ENCODE peak calls at places on chromosomes 5 and 9, in seven cellular contexts. One of them, this sample, is unnamed.
A peak's percentile ranks its signal among the peaks of the same experiment; 100 is the strongest.

GRCh38 chr5:74401566-74402320 is 238.8 kb downstream of the ENC1 start:
- DNase-seq in OCI-LY7: no peak
- DNase-seq in omental fat pad: no peak
- DNase-seq in thoracic aorta: no peak
- DNase-seq in upper lobe of right lung: no peak
- DNase-seq in HFFc6: no peak
- DNase-seq in endothelial cell: no peak
- DNase-seq in this sample: no peak

GRCh38 chr9:91426123-91426745 is 2.6 kb upstream of the NFIL3 start:
- DNase-seq in OCI-LY7: peak; percentile 73
- DNase-seq in omental fat pad: no peak
- DNase-seq in thoracic aorta: no peak
- DNase-seq in upper lobe of right lung: no peak
- DNase-seq in HFFc6: peak; percentile 55
- DNase-seq in endothelial cell: no peak
- DNase-seq in this sample: no peak

GRCh38 chr5:1391691-1392090 is 46.8 kb upstream of the CLPTM1L start:
- DNase-seq in OCI-LY7: no peak
- DNase-seq in omental fat pad: no peak
- DNase-seq in thoracic aorta: no peak
- DNase-seq in upper lobe of right lung: no peak
- DNase-seq in HFFc6: no peak
- DNase-seq in endothelial cell: no peak
- DNase-seq in this sample: no peak

GRCh38 chr5:178328826-178329225 is 96.2 kb upstream of the PHYKPL start:
- DNase-seq in OCI-LY7: no peak
- DNase-seq in omental fat pad: no peak
- DNase-seq in thoracic aorta: no peak
- DNase-seq in upper lobe of right lung: peak; percentile 19
- DNase-seq in HFFc6: no peak
- DNase-seq in endothelial cell: no peak
- DNase-seq in this sample: no peak

GRCh38 chr5:156201793-156202388 is 125.1 kb upstream of the SGCD start:
- DNase-seq in OCI-LY7: no peak
- DNase-seq in omental fat pad: no peak
- DNase-seq in thoracic aorta: no peak
- DNase-seq in upper lobe of right lung: no peak
- DNase-seq in HFFc6: no peak
- DNase-seq in endothelial cell: no peak
- DNase-seq in this sample: no peak

GRCh38 chr9:124818431-124819281 is 34.6 kb upstream of the WDR38 start:
- DNase-seq in OCI-LY7: peak; percentile 62
- DNase-seq in omental fat pad: no peak
- DNase-seq in thoracic aorta: no peak
- DNase-seq in upper lobe of right lung: no peak
- DNase-seq in HFFc6: peak; percentile 57
- DNase-seq in endothelial cell: no peak
- DNase-seq in this sample: no peak

GRCh38 chr5:144004146-144004545 is 166.3 kb downstream of the YIPF5 start:
- DNase-seq in OCI-LY7: no peak
- DNase-seq in omental fat pad: no peak
- DNase-seq in thoracic aorta: no peak
- DNase-seq in upper lobe of right lung: no peak
- DNase-seq in HFFc6: no peak
- DNase-seq in endothelial cell: no peak
- DNase-seq in this sample: no peak

GRCh38 chr5:78716221-78716620 is 67.6 kb upstream of the LHFPL2 start:
- DNase-seq in OCI-LY7: peak; percentile 14
- DNase-seq in omental fat pad: no peak
- DNase-seq in thoracic aorta: no peak
- DNase-seq in upper lobe of right lung: no peak
- DNase-seq in HFFc6: peak; percentile 61
- DNase-seq in endothelial cell: no peak
- DNase-seq in this sample: no peak

GRCh38 chr9:83979812-83980394 is at the start of gene HNRNPK:
- DNase-seq in OCI-LY7: peak; percentile 99
- DNase-seq in omental fat pad: peak; percentile 96
- DNase-seq in thoracic aorta: peak; percentile 93
- DNase-seq in upper lobe of right lung: peak; percentile 100
- DNase-seq in HFFc6: peak; percentile 99
- DNase-seq in endothelial cell: peak; percentile 99
- DNase-seq in this sample: peak; percentile 100

GRCh38 chr5:159099049-159099760 is 511 bp downstream of the EBF1 start:
- DNase-seq in OCI-LY7: peak; percentile 90
- DNase-seq in omental fat pad: no peak
- DNase-seq in thoracic aorta: no peak
- DNase-seq in upper lobe of right lung: peak; percentile 66
- DNase-seq in HFFc6: peak; percentile 34
- DNase-seq in endothelial cell: peak; percentile 65
- DNase-seq in this sample: no peak

GRCh38 chr5:59790399-59791130 is 103.0 kb downstream of the PDE4D start:
- DNase-seq in OCI-LY7: peak; percentile 53
- DNase-seq in omental fat pad: no peak
- DNase-seq in thoracic aorta: no peak
- DNase-seq in upper lobe of right lung: no peak
- DNase-seq in HFFc6: no peak
- DNase-seq in endothelial cell: no peak
- DNase-seq in this sample: no peak

GRCh38 chr9:135484460-135485277 is 5.1 kb downstream of the PPP1R26 start:
- DNase-seq in OCI-LY7: no peak
- DNase-seq in omental fat pad: no peak
- DNase-seq in thoracic aorta: no peak
- DNase-seq in upper lobe of right lung: no peak
- DNase-seq in HFFc6: no peak
- DNase-seq in endothelial cell: no peak
- DNase-seq in this sample: no peak

GRCh38 chr9:113853333-113853732 is 22.8 kb upstream of the ZNF618 start:
- DNase-seq in OCI-LY7: peak; percentile 24
- DNase-seq in omental fat pad: no peak
- DNase-seq in thoracic aorta: no peak
- DNase-seq in upper lobe of right lung: no peak
- DNase-seq in HFFc6: no peak
- DNase-seq in endothelial cell: no peak
- DNase-seq in this sample: no peak
- TF ChIP-seq CTCF in OCI-LY7: peak; percentile 71
- TF ChIP-seq CTCF in omental fat pad: no peak
- TF ChIP-seq CTCF in thoracic aorta: no peak
- TF ChIP-seq CTCF in upper lobe of right lung: peak; percentile 53
- TF ChIP-seq CTCF in HFFc6: peak; percentile 75
- TF ChIP-seq CTCF in endothelial cell: no peak
- TF ChIP-seq CTCF in this sample: no peak

GRCh38 chr9:131018621-131019020 is 9.6 kb downstream of the LAMC3 start:
- DNase-seq in OCI-LY7: no peak
- DNase-seq in omental fat pad: no peak
- DNase-seq in thoracic aorta: no peak
- DNase-seq in upper lobe of right lung: no peak
- DNase-seq in HFFc6: no peak
- DNase-seq in endothelial cell: no peak
- DNase-seq in this sample: no peak
- TF ChIP-seq CTCF in OCI-LY7: peak; percentile 39
- TF ChIP-seq CTCF in omental fat pad: no peak
- TF ChIP-seq CTCF in thoracic aorta: no peak
- TF ChIP-seq CTCF in upper lobe of right lung: no peak
- TF ChIP-seq CTCF in HFFc6: peak; percentile 50
- TF ChIP-seq CTCF in endothelial cell: peak; percentile 32
- TF ChIP-seq CTCF in this sample: no peak

DNA sequence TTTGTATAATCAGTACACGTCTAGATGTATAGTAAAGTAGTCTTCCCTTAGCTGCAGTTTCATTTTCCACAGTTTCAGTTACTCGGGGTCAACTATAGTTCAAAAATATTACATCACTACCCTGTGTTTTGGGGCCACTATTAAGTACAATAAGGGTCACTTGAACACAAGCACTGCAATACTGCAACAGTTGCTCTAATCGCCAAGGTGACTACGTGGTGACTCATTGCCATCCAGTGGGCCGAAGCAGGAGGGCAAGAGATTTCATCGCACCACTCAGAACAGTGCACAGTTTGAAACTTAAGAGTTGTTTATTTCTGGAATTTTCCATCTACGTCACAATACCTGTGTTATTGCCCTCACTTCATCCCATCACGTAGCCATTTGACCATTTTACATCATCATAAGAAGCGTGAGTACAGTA is at the start of gene ARL14EPL:
- DNase-seq in OCI-LY7: no peak
- DNase-seq in omental fat pad: peak; percentile 27
- DNase-seq in thoracic aorta: peak; percentile 9
- DNase-seq in upper lobe of right lung: peak; percentile 66
- DNase-seq in HFFc6: peak; percentile 76
- DNase-seq in endothelial cell: no peak
- DNase-seq in this sample: no peak
- TF ChIP-seq CTCF in OCI-LY7: no peak
- TF ChIP-seq CTCF in omental fat pad: no peak
- TF ChIP-seq CTCF in thoracic aorta: peak; percentile 31
- TF ChIP-seq CTCF in upper lobe of right lung: peak; percentile 33
- TF ChIP-seq CTCF in HFFc6: peak; percentile 55
- TF ChIP-seq CTCF in endothelial cell: no peak
- TF ChIP-seq CTCF in this sample: no peak

GRCh38 chr5:169956756-169957155 is 23.5 kb downstream of the INSYN2B start:
- DNase-seq in OCI-LY7: no peak
- DNase-seq in omental fat pad: no peak
- DNase-seq in thoracic aorta: no peak
- DNase-seq in upper lobe of right lung: no peak
- DNase-seq in HFFc6: no peak
- DNase-seq in endothelial cell: no peak
- DNase-seq in this sample: no peak

GRCh38 chr5:169960659-169961058 is 19.6 kb downstream of the INSYN2B start:
- DNase-seq in OCI-LY7: no peak
- DNase-seq in omental fat pad: no peak
- DNase-seq in thoracic aorta: no peak
- DNase-seq in upper lobe of right lung: no peak
- DNase-seq in HFFc6: no peak
- DNase-seq in endothelial cell: no peak
- DNase-seq in this sample: no peak

GRCh38 chr5:169954786-169955185 is 25.5 kb downstream of the INSYN2B start:
- DNase-seq in OCI-LY7: no peak
- DNase-seq in omental fat pad: no peak
- DNase-seq in thoracic aorta: no peak
- DNase-seq in upper lobe of right lung: no peak
- DNase-seq in HFFc6: no peak
- DNase-seq in endothelial cell: no peak
- DNase-seq in this sample: no peak

GRCh38 chr5:169950333-169950732 is 30.0 kb downstream of the INSYN2B start:
- DNase-seq in OCI-LY7: no peak
- DNase-seq in omental fat pad: no peak
- DNase-seq in thoracic aorta: no peak
- DNase-seq in upper lobe of right lung: no peak
- DNase-seq in HFFc6: no peak
- DNase-seq in endothelial cell: no peak
- DNase-seq in this sample: no peak

GRCh38 chr5:169956126-169956525 is 24.2 kb downstream of the INSYN2B start:
- DNase-seq in OCI-LY7: no peak
- DNase-seq in omental fat pad: no peak
- DNase-seq in thoracic aorta: no peak
- DNase-seq in upper lobe of right lung: no peak
- DNase-seq in HFFc6: no peak
- DNase-seq in endothelial cell: no peak
- DNase-seq in this sample: no peak
- TF ChIP-seq CTCF in OCI-LY7: no peak
- TF ChIP-seq CTCF in omental fat pad: no peak
- TF ChIP-seq CTCF in thoracic aorta: no peak
- TF ChIP-seq CTCF in upper lobe of right lung: no peak
- TF ChIP-seq CTCF in HFFc6: no peak
- TF ChIP-seq CTCF in endothelial cell: no peak
- TF ChIP-seq CTCF in this sample: no peak

GRCh38 chr9:19931066-19931465 is 142.2 kb upstream of the SLC24A2 start:
- DNase-seq in OCI-LY7: no peak
- DNase-seq in omental fat pad: no peak
- DNase-seq in thoracic aorta: no peak
- DNase-seq in upper lobe of right lung: no peak
- DNase-seq in HFFc6: no peak
- DNase-seq in endothelial cell: no peak
- DNase-seq in this sample: no peak

GRCh38 chr9:19936598-19936997 is 147.8 kb upstream of the SLC24A2 start:
- DNase-seq in OCI-LY7: no peak
- DNase-seq in omental fat pad: no peak
- DNase-seq in thoracic aorta: no peak
- DNase-seq in upper lobe of right lung: no peak
- DNase-seq in HFFc6: no peak
- DNase-seq in endothelial cell: no peak
- DNase-seq in this sample: no peak

GRCh38 chr9:19935422-19935821 is 146.6 kb upstream of the SLC24A2 start:
- DNase-seq in OCI-LY7: no peak
- DNase-seq in omental fat pad: no peak
- DNase-seq in thoracic aorta: no peak
- DNase-seq in upper lobe of right lung: no peak
- DNase-seq in HFFc6: no peak
- DNase-seq in endothelial cell: no peak
- DNase-seq in this sample: no peak

GRCh38 chr9:19937121-19937520 is 148.3 kb upstream of the SLC24A2 start:
- DNase-seq in OCI-LY7: no peak
- DNase-seq in omental fat pad: no peak
- DNase-seq in thoracic aorta: no peak
- DNase-seq in upper lobe of right lung: no peak
- DNase-seq in HFFc6: no peak
- DNase-seq in endothelial cell: no peak
- DNase-seq in this sample: no peak

DNA sequence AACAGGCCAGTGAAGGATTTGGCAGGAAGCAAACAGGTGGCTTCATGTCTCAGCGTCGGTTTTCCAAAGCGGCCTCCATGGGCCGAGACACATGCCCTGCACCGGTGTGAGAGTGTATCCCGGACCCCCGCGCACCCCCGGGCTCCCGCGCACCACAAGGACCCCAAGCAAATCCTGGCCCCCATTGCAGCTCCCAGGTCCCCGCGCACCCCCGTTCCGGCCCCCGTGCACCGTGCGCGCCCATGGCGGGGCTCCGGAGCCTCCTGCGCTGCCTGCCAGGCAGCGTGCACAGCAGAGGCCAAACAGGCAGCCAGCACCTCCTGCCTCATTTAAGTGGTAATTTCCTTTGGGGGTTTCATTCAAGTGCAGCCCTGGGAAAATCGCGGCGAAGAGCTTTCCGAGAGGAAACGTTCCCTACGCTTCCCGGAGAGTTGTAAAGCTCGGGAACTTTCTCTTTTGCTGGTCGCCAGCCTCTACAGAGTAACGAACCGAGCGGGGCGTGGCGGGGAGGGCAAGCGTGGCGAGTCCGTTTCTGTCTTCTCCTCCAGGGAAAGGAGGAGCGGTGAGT is 145.5 kb upstream of the SLC24A2 start:
- DNase-seq in OCI-LY7: no peak
- DNase-seq in omental fat pad: no peak
- DNase-seq in thoracic aorta: no peak
- DNase-seq in upper lobe of right lung: no peak
- DNase-seq in HFFc6: peak; percentile 4
- DNase-seq in endothelial cell: peak; percentile 46
- DNase-seq in this sample: no peak
- TF ChIP-seq CTCF in OCI-LY7: no peak
- TF ChIP-seq CTCF in omental fat pad: no peak
- TF ChIP-seq CTCF in thoracic aorta: no peak
- TF ChIP-seq CTCF in upper lobe of right lung: no peak
- TF ChIP-seq CTCF in HFFc6: no peak
- TF ChIP-seq CTCF in endothelial cell: no peak
- TF ChIP-seq CTCF in this sample: no peak

DNA sequence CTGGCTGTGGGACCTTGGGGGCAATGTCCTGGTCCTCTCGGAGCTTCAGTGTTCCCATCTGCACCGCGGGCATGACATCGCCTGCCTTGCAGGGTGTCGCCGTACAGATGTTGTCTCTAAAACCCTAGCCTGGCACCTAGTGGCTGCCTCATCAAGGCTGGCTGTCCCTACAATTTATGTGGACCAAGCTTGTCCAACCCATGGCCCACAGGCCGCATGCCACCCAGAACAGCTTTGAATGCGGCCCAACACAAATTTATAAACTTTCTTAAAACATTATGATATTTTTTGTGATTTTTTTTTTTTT is 18.3 kb upstream of the ASS1 start:
- DNase-seq in OCI-LY7: no peak
- DNase-seq in omental fat pad: no peak
- DNase-seq in thoracic aorta: no peak
- DNase-seq in upper lobe of right lung: no peak
- DNase-seq in HFFc6: no peak
- DNase-seq in endothelial cell: no peak
- DNase-seq in this sample: no peak
- TF ChIP-seq CTCF in OCI-LY7: no peak
- TF ChIP-seq CTCF in omental fat pad: no peak
- TF ChIP-seq CTCF in thoracic aorta: no peak
- TF ChIP-seq CTCF in upper lobe of right lung: no peak
- TF ChIP-seq CTCF in HFFc6: no peak
- TF ChIP-seq CTCF in endothelial cell: no peak
- TF ChIP-seq CTCF in this sample: no peak

This sample was measured in mesothelial cell of epicardium.